ENCODE peak calls at places on chromosomes 13 and 19, in six cellular contexts. One of them, this sample, is unnamed.

GRCh38 chr19:52748336-52748950 is 13.6 kb upstream of the ZNF611 start:
- DNase-seq in transverse colon: no peak
- DNase-seq in body of pancreas: no peak
- DNase-seq in SK-N-SH: peak; percentile 35
- DNase-seq in CD8-positive, alpha-beta T cell: no peak
- DNase-seq in fibroblast of lung: peak; percentile 65
- DNase-seq in this sample: no peak

GRCh38 chr19:11769995-11770394 is 3.2 kb downstream of the ZNF441 start:
- DNase-seq in transverse colon: no peak
- DNase-seq in SK-N-SH: no peak
- DNase-seq in fibroblast of lung: no peak
- DNase-seq in body of pancreas: no peak
- DNase-seq in CD8-positive, alpha-beta T cell: no peak
- DNase-seq in this sample: no peak

GRCh38 chr13:105634059-105634458 is 901.4 kb downstream of the EFNB2 start:
- DNase-seq in CD8-positive, alpha-beta T cell: no peak
- DNase-seq in body of pancreas: no peak
- DNase-seq in transverse colon: no peak
- DNase-seq in SK-N-SH: no peak
- DNase-seq in fibroblast of lung: peak; percentile 11
- DNase-seq in this sample: no peak

GRCh38 chr19:38024991-38025716 is 118.1 kb downstream of the SIPA1L3 start:
- DNase-seq in body of pancreas: no peak
- DNase-seq in CD8-positive, alpha-beta T cell: no peak
- DNase-seq in transverse colon: no peak
- DNase-seq in SK-N-SH: no peak
- DNase-seq in fibroblast of lung: no peak
- DNase-seq in this sample: no peak

GRCh38 chr13:20118268-20119140 is 42.3 kb downstream of the GJA3 start:
- DNase-seq in CD8-positive, alpha-beta T cell: peak; percentile 49
- DNase-seq in SK-N-SH: peak; percentile 71
- DNase-seq in transverse colon: peak; percentile 76
- DNase-seq in body of pancreas: peak; percentile 78
- DNase-seq in fibroblast of lung: peak; percentile 59
- DNase-seq in this sample: no peak

GRCh38 chr13:113605461-113605860 is 20.9 kb downstream of the TFDP1 start:
- DNase-seq in body of pancreas: no peak
- DNase-seq in fibroblast of lung: no peak
- DNase-seq in transverse colon: no peak
- DNase-seq in SK-N-SH: no peak
- DNase-seq in CD8-positive, alpha-beta T cell: no peak
- DNase-seq in this sample: no peak

GRCh38 chr13:80962855-80963254 is 621.9 kb upstream of the SPRY2 start:
- DNase-seq in body of pancreas: no peak
- DNase-seq in fibroblast of lung: peak; percentile 66
- DNase-seq in transverse colon: no peak
- DNase-seq in CD8-positive, alpha-beta T cell: no peak
- DNase-seq in SK-N-SH: no peak
- DNase-seq in this sample: no peak

GRCh38 chr19:1914826-1915341 is 9.7 kb downstream of the ADAT3 start:
- DNase-seq in fibroblast of lung: no peak
- DNase-seq in transverse colon: no peak
- DNase-seq in body of pancreas: no peak
- DNase-seq in SK-N-SH: no peak
- DNase-seq in CD8-positive, alpha-beta T cell: no peak
- DNase-seq in this sample: no peak

GRCh38 chr13:111952814-111953213 is 114.1 kb upstream of the SOX1 start:
- DNase-seq in fibroblast of lung: no peak
- DNase-seq in CD8-positive, alpha-beta T cell: no peak
- DNase-seq in body of pancreas: no peak
- DNase-seq in SK-N-SH: no peak
- DNase-seq in transverse colon: no peak
- DNase-seq in this sample: no peak

GRCh38 chr19:57056972-57057371 is 62.8 kb upstream of the USP29 start:
- DNase-seq in body of pancreas: no peak
- DNase-seq in SK-N-SH: no peak
- DNase-seq in transverse colon: peak; percentile 50
- DNase-seq in CD8-positive, alpha-beta T cell: no peak
- DNase-seq in fibroblast of lung: peak; percentile 68
- DNase-seq in this sample: no peak

GRCh38 chr13:97780486-97780885 is 173.0 kb upstream of the IPO5 start:
- DNase-seq in transverse colon: no peak
- DNase-seq in CD8-positive, alpha-beta T cell: no peak
- DNase-seq in body of pancreas: no peak
- DNase-seq in fibroblast of lung: no peak
- DNase-seq in SK-N-SH: no peak
- DNase-seq in this sample: no peak

GRCh38 chr19:6739390-6739883 is at the start of gene TRIP10:
- DNase-seq in SK-N-SH: peak; percentile 94
- DNase-seq in transverse colon: peak; percentile 89
- DNase-seq in fibroblast of lung: peak; percentile 82
- DNase-seq in CD8-positive, alpha-beta T cell: peak; percentile 69
- DNase-seq in body of pancreas: peak; percentile 88
- DNase-seq in this sample: peak; percentile 93

GRCh38 chr19:42074513-42075363 is 1.2 kb upstream of the ZNF574 start:
- DNase-seq in CD8-positive, alpha-beta T cell: no peak
- DNase-seq in transverse colon: peak; percentile 43
- DNase-seq in body of pancreas: peak; percentile 31
- DNase-seq in fibroblast of lung: no peak
- DNase-seq in SK-N-SH: peak; percentile 59
- DNase-seq in this sample: no peak

GRCh38 chr19:16394681-16395375 is 70.2 kb downstream of the KLF2 start:
- DNase-seq in body of pancreas: no peak
- DNase-seq in fibroblast of lung: peak; percentile 35
- DNase-seq in SK-N-SH: no peak
- DNase-seq in transverse colon: no peak
- DNase-seq in CD8-positive, alpha-beta T cell: no peak
- DNase-seq in this sample: no peak

GRCh38 chr19:16324064-16324383 is 602 bp upstream of the KLF2 start:
- DNase-seq in SK-N-SH: no peak
- DNase-seq in transverse colon: no peak
- DNase-seq in CD8-positive, alpha-beta T cell: no peak
- DNase-seq in fibroblast of lung: no peak
- DNase-seq in body of pancreas: no peak
- DNase-seq in this sample: no peak

GRCh38 chr13:23610187-23610576 is 40.0 kb downstream of the TNFRSF19 start:
- DNase-seq in fibroblast of lung: peak; percentile 51
- DNase-seq in CD8-positive, alpha-beta T cell: no peak
- DNase-seq in SK-N-SH: no peak
- DNase-seq in body of pancreas: no peak
- DNase-seq in transverse colon: no peak
- DNase-seq in this sample: no peak

GRCh38 chr13:113862191-113862765 is 1.6 kb downstream of the GAS6 start:
- DNase-seq in body of pancreas: peak; percentile 11
- DNase-seq in fibroblast of lung: peak; percentile 28
- DNase-seq in SK-N-SH: no peak
- DNase-seq in CD8-positive, alpha-beta T cell: no peak
- DNase-seq in transverse colon: no peak
- DNase-seq in this sample: peak; percentile 65

GRCh38 chr19:5799247-5800241 is 5.3 kb upstream of the NRTN start:
- DNase-seq in body of pancreas: peak; percentile 78
- DNase-seq in CD8-positive, alpha-beta T cell: no peak
- DNase-seq in fibroblast of lung: no peak
- DNase-seq in transverse colon: no peak
- DNase-seq in SK-N-SH: peak; percentile 91
- DNase-seq in this sample: no peak

GRCh38 chr19:50703915-50704548 is 15.6 kb downstream of the SHANK1 start:
- DNase-seq in transverse colon: no peak
- DNase-seq in body of pancreas: no peak
- DNase-seq in SK-N-SH: no peak
- DNase-seq in CD8-positive, alpha-beta T cell: no peak
- DNase-seq in fibroblast of lung: no peak
- DNase-seq in this sample: no peak

GRCh38 chr13:60090579-60090978 is 73.1 kb downstream of the DIAPH3 start:
- DNase-seq in fibroblast of lung: peak; percentile 17
- DNase-seq in SK-N-SH: no peak
- DNase-seq in body of pancreas: no peak
- DNase-seq in CD8-positive, alpha-beta T cell: no peak
- DNase-seq in transverse colon: no peak
- DNase-seq in this sample: no peak

GRCh38 chr19:35458821-35459391 is 10.8 kb downstream of the FFAR2 start:
- DNase-seq in SK-N-SH: no peak
- DNase-seq in fibroblast of lung: peak; percentile 60
- DNase-seq in body of pancreas: peak; percentile 67
- DNase-seq in transverse colon: no peak
- DNase-seq in CD8-positive, alpha-beta T cell: no peak
- DNase-seq in this sample: no peak

GRCh38 chr19:48715276-48715675 is 4.2 kb downstream of the MAMSTR start:
- DNase-seq in body of pancreas: peak; percentile 26
- DNase-seq in fibroblast of lung: no peak
- DNase-seq in SK-N-SH: no peak
- DNase-seq in CD8-positive, alpha-beta T cell: no peak
- DNase-seq in transverse colon: peak; percentile 44
- DNase-seq in this sample: no peak

GRCh38 chr13:43787518-43787891 is 733 bp upstream of the ENOX1 start:
- DNase-seq in fibroblast of lung: no peak
- DNase-seq in body of pancreas: no peak
- DNase-seq in SK-N-SH: no peak
- DNase-seq in CD8-positive, alpha-beta T cell: no peak
- DNase-seq in transverse colon: no peak
- DNase-seq in this sample: no peak

DNA sequence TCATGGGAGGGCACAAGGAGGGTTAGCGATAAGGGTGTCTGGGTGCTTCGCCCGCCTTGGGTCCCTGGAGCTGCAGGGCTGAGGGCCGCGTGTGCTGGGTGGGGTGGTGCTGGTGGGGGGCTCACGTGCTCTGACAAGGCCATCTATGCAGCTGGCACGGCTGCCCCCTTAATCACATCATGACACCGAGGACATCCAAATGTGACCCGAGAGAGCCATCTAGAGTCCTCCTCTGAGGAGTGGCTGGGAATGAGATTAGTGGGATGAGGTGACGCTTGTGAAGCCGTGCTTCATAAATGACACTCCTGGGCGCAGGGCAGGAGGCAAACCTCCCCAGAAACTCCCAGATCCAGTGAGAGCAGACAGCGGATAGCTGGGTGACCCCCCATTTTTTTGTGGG is 6.5 kb downstream of the FZR1 start:
- DNase-seq in CD8-positive, alpha-beta T cell: no peak
- DNase-seq in transverse colon: no peak
- DNase-seq in SK-N-SH: no peak
- DNase-seq in fibroblast of lung: no peak
- DNase-seq in body of pancreas: no peak
- DNase-seq in this sample: no peak
- H3K4me1 ChIP-seq in CD8-positive, alpha-beta T cell: peaks cover 30% of the 10 kb centered on the region
- H3K4me1 ChIP-seq in transverse colon: peaks cover 23% of the 10 kb centered on the region
- H3K4me1 ChIP-seq in SK-N-SH: peaks cover 10% of the 10 kb centered on the region
- H3K4me1 ChIP-seq in fibroblast of lung: peaks cover 18% of the 10 kb centered on the region
- H3K4me1 ChIP-seq in body of pancreas: peaks cover 35% of the 10 kb centered on the region
- H3K4me1 ChIP-seq in this sample: peaks cover 20% of the 10 kb centered on the region

GRCh38 chr19:8307965-8308866 is at the start of gene CD320:
- DNase-seq in body of pancreas: peak; percentile 89
- DNase-seq in transverse colon: peak; percentile 92
- DNase-seq in fibroblast of lung: peak; percentile 89
- DNase-seq in CD8-positive, alpha-beta T cell: peak; percentile 77
- DNase-seq in SK-N-SH: peak; percentile 97
- DNase-seq in this sample: peak; percentile 93
- TF ChIP-seq CTCF in body of pancreas: no peak
- TF ChIP-seq CTCF in transverse colon: no peak
- TF ChIP-seq CTCF in fibroblast of lung: no peak
- TF ChIP-seq CTCF in CD8-positive, alpha-beta T cell: no peak
- TF ChIP-seq CTCF in SK-N-SH: no peak
- TF ChIP-seq CTCF in this sample: no peak

DNA sequence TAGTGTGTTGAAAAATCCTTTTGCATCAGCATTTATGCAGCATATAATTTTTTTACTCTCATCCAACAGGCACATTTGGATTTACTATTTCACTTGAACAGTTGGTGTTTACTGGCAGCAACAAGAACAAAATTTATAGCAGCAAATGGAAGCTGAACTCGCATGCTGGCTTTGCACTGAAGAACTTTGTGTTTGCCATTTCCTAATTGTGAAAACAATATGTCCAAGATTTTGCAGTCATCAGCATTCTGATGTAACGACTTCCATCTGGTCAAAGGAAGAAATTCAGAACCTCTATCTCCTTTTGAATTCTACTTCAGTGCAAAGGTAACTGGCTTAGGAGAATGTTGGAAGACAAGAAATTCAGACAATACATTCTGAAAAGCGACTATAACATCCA is 131.0 kb downstream of the DLEU7 start:
- DNase-seq in body of pancreas: no peak
- DNase-seq in fibroblast of lung: peak; percentile 26
- DNase-seq in CD8-positive, alpha-beta T cell: no peak
- DNase-seq in SK-N-SH: no peak
- DNase-seq in transverse colon: no peak
- DNase-seq in this sample: no peak
- H3K27ac ChIP-seq in body of pancreas: no peak overlapping the region
- H3K27ac ChIP-seq in fibroblast of lung: no peak overlapping the region
- H3K27ac ChIP-seq in CD8-positive, alpha-beta T cell: no peak overlapping the region
- H3K27ac ChIP-seq in SK-N-SH: no peak overlapping the region
- H3K27ac ChIP-seq in transverse colon: peak overlapping the region; percentile 2
- H3K27ac ChIP-seq in this sample: no peak overlapping the region

GRCh38 chr13:110915874-110916670 is 1.2 kb upstream of the ANKRD10 start:
- DNase-seq in CD8-positive, alpha-beta T cell: no peak
- DNase-seq in body of pancreas: no peak
- DNase-seq in transverse colon: no peak
- DNase-seq in SK-N-SH: no peak
- DNase-seq in fibroblast of lung: peak; percentile 69
- DNase-seq in this sample: no peak
- H3K4me1 ChIP-seq in CD8-positive, alpha-beta T cell: peaks cover 29% of the 10 kb centered on the region
- H3K4me1 ChIP-seq in body of pancreas: peaks cover 28% of the 10 kb centered on the region
- H3K4me1 ChIP-seq in transverse colon: peaks cover 34% of the 10 kb centered on the region
- H3K4me1 ChIP-seq in SK-N-SH: peaks cover 21% of the 10 kb centered on the region
- H3K4me1 ChIP-seq in fibroblast of lung: peaks cover 14% of the 10 kb centered on the region
- H3K4me1 ChIP-seq in this sample: no peaks in the 10 kb centered on the region